ENCODE peak calls at places on chromosomes 4 and X, in eight cellular contexts. One of them, this sample, is unnamed.

GRCh38 chr4:76016383-76016782 is 6.9 kb downstream of the CXCL10 start:
- DNase-seq in vagina: no peak
- DNase-seq in HL-60: no peak
- DNase-seq in choroid plexus epithelial cell: no peak
- DNase-seq in OCI-LY7: no peak
- DNase-seq in endodermal cell: peak
- DNase-seq in astrocyte: no peak
- DNase-seq in nephron progenitor cell: no peak
- DNase-seq in this sample: no peak

GRCh38 chrX:43560247-43560946 is 95.7 kb upstream of the MAOA start:
- DNase-seq in vagina: no peak
- DNase-seq in HL-60: no peak
- DNase-seq in choroid plexus epithelial cell: no peak
- DNase-seq in OCI-LY7: no peak
- DNase-seq in endodermal cell: no peak
- DNase-seq in astrocyte: no peak
- DNase-seq in nephron progenitor cell: no peak
- DNase-seq in this sample: no peak

GRCh38 chr4:153634737-153635353 is 49.2 kb upstream of the TLR2 start:
- DNase-seq in vagina: no peak
- DNase-seq in HL-60: no peak
- DNase-seq in choroid plexus epithelial cell: peak
- DNase-seq in OCI-LY7: peak
- DNase-seq in endodermal cell: no peak
- DNase-seq in astrocyte: no peak
- DNase-seq in nephron progenitor cell: no peak
- DNase-seq in this sample: no peak

GRCh38 chrX:39645059-39645895 is 452.5 kb downstream of the BCOR start:
- DNase-seq in vagina: no peak
- DNase-seq in HL-60: no peak
- DNase-seq in choroid plexus epithelial cell: peak
- DNase-seq in OCI-LY7: no peak
- DNase-seq in endodermal cell: no peak
- DNase-seq in astrocyte: peak
- DNase-seq in nephron progenitor cell: peak
- DNase-seq in this sample: peak

GRCh38 chr4:8330821-8331566 is 61.4 kb downstream of the HTRA3 start:
- DNase-seq in vagina: no peak
- DNase-seq in HL-60: no peak
- DNase-seq in choroid plexus epithelial cell: peak
- DNase-seq in OCI-LY7: no peak
- DNase-seq in endodermal cell: peak
- DNase-seq in astrocyte: no peak
- DNase-seq in nephron progenitor cell: no peak
- DNase-seq in this sample: no peak

GRCh38 chr4:138192113-138192512 is 50.0 kb downstream of the SLC7A11 start:
- DNase-seq in vagina: no peak
- DNase-seq in HL-60: no peak
- DNase-seq in choroid plexus epithelial cell: no peak
- DNase-seq in OCI-LY7: no peak
- DNase-seq in endodermal cell: no peak
- DNase-seq in astrocyte: peak
- DNase-seq in nephron progenitor cell: no peak
- DNase-seq in this sample: peak

GRCh38 chr4:41146716-41147506 is 67.4 kb downstream of the APBB2 start:
- DNase-seq in vagina: no peak
- DNase-seq in HL-60: no peak
- DNase-seq in choroid plexus epithelial cell: no peak
- DNase-seq in OCI-LY7: no peak
- DNase-seq in endodermal cell: peak
- DNase-seq in astrocyte: peak
- DNase-seq in nephron progenitor cell: no peak
- DNase-seq in this sample: peak

GRCh38 chr4:134200811-134201215 is 776 bp downstream of the PABPC4L start:
- DNase-seq in vagina: no peak
- DNase-seq in HL-60: no peak
- DNase-seq in choroid plexus epithelial cell: peak
- DNase-seq in OCI-LY7: no peak
- DNase-seq in endodermal cell: no peak
- DNase-seq in astrocyte: no peak
- DNase-seq in nephron progenitor cell: peak
- DNase-seq in this sample: no peak

DNA sequence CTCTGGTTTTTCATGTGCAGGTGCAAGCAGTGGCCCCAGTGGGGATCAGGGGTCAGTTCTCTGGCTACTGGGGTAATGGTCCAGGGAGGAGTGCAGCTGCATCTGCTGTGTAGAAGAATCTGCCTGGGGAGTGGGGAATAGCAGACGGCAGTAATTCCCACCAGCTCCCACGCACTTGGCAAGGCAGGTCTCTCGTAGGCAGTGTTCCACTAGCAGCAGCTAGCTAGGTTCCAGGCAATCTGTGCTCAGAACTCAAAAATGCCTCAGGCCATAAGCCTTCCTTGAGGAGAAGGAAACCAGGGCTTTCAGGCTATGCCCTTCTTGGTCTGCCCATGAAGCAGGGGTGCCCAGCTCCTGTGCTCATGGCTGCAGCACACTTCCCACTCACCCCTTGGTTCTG is 38.8 kb downstream of the DCLK2 start:
- DNase-seq in vagina: no peak
- DNase-seq in HL-60: no peak
- DNase-seq in choroid plexus epithelial cell: no peak
- DNase-seq in OCI-LY7: no peak
- DNase-seq in endodermal cell: no peak
- DNase-seq in astrocyte: peak
- DNase-seq in nephron progenitor cell: peak
- DNase-seq in this sample: no peak
- TF ChIP-seq CTCF in vagina: no peak
- TF ChIP-seq CTCF in HL-60: no peak
- TF ChIP-seq CTCF in choroid plexus epithelial cell: no peak
- TF ChIP-seq CTCF in OCI-LY7: no peak
- TF ChIP-seq CTCF in endodermal cell: no peak
- TF ChIP-seq CTCF in astrocyte: no peak
- TF ChIP-seq CTCF in nephron progenitor cell: no peak
- TF ChIP-seq CTCF in this sample: no peak

DNA sequence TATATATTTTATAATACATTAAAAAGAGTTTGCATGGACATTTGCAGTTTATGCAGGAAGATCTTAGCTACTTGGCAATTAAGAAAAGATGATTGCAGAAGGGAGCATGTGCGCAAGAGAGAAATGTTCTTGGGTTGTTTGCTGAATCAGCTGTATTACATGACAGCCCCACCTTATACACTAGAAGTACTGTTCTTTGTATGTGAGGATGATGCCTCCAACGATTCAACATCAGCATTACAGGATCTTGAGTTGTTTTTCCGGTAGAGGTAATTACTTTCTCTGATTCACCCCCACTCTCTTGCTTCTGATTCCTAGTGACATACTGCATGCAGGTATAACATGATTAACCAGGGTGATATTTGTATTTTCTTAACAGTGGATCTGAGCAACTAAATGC is 140.8 kb downstream of the PCDH7 start:
- DNase-seq in vagina: no peak
- DNase-seq in HL-60: no peak
- DNase-seq in choroid plexus epithelial cell: no peak
- DNase-seq in OCI-LY7: no peak
- DNase-seq in endodermal cell: no peak
- DNase-seq in astrocyte: no peak
- DNase-seq in nephron progenitor cell: no peak
- DNase-seq in this sample: no peak
- TF ChIP-seq CTCF in vagina: no peak
- TF ChIP-seq CTCF in HL-60: no peak
- TF ChIP-seq CTCF in choroid plexus epithelial cell: no peak
- TF ChIP-seq CTCF in OCI-LY7: no peak
- TF ChIP-seq CTCF in endodermal cell: no peak
- TF ChIP-seq CTCF in astrocyte: no peak
- TF ChIP-seq CTCF in nephron progenitor cell: no peak
- TF ChIP-seq CTCF in this sample: no peak

DNA sequence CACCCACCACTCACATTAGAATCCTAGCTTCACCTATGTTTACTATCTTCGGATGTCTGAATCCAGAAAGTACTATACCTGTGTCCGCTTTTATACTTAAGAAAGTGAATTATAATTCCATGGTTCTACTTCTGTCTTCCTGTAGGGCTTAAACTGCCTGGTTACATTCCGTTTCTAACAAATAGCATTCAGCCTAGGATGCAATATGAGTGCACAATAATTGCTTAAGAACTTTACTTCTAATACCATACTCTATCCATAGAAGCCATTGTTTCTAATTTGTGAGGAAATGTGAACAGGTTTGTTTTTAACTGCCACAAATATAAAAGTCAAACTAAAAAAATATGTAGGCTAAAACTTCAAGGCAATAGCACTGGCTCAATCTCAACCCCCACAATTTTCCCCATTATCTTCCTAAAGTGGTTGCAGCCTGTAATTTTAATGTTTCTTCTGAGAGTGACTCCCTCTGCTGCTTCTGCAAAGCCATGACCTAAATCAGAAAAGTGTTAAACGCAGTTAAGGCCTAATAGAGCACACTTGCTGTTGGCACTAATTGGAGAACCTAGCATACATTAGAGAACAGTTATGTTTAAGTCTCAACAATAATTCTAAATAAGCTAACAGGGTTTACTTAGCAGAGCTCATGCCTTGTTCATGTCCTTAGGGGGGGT is 4.2 kb downstream of the UNC5C start:
- DNase-seq in vagina: no peak
- DNase-seq in HL-60: no peak
- DNase-seq in choroid plexus epithelial cell: peak
- DNase-seq in OCI-LY7: no peak
- DNase-seq in endodermal cell: no peak
- DNase-seq in astrocyte: no peak
- DNase-seq in nephron progenitor cell: no peak
- DNase-seq in this sample: no peak
- TF ChIP-seq CTCF in vagina: no peak
- TF ChIP-seq CTCF in HL-60: no peak
- TF ChIP-seq CTCF in choroid plexus epithelial cell: peak
- TF ChIP-seq CTCF in OCI-LY7: no peak
- TF ChIP-seq CTCF in endodermal cell: peak
- TF ChIP-seq CTCF in astrocyte: no peak
- TF ChIP-seq CTCF in nephron progenitor cell: no peak
- TF ChIP-seq CTCF in this sample: peak

GRCh38 chr4:155758500-155759371 is at the start of gene GUCY1B1:
- DNase-seq in vagina: no peak
- DNase-seq in HL-60: no peak
- DNase-seq in choroid plexus epithelial cell: peak
- DNase-seq in OCI-LY7: no peak
- DNase-seq in endodermal cell: peak
- DNase-seq in astrocyte: peak
- DNase-seq in nephron progenitor cell: peak
- DNase-seq in this sample: peak
- TF ChIP-seq CTCF in vagina: no peak
- TF ChIP-seq CTCF in HL-60: no peak
- TF ChIP-seq CTCF in choroid plexus epithelial cell: peak
- TF ChIP-seq CTCF in OCI-LY7: no peak
- TF ChIP-seq CTCF in endodermal cell: peak
- TF ChIP-seq CTCF in astrocyte: no peak
- TF ChIP-seq CTCF in nephron progenitor cell: no peak
- TF ChIP-seq CTCF in this sample: peak

This sample was measured in brain microvascular endothelial cell.